ENCODE peak calls at places on chromosomes 6 and 20, in six cellular contexts. L is AG04450, G is thoracic aorta, E is stomach, F is fibroblast of pulmonary artery, X is fibroblast of lung. Y is an unnamed sample.

GRCh38 chr20:60224914-60225313 is 266.7 kb downstream of the CDH26 start:
- DNase-seq in F (peak; percentile 1), E (no peak), G (no peak), X (peak; percentile 11), L (no peak), Y (no peak)

GRCh38 chr20:37408202-37408929 is 62.4 kb downstream of the SRC start:
- DNase-seq in G (no peak), L (no peak), F (no peak), E (no peak), X (no peak), Y (no peak)

GRCh38 chr6:89999154-89999553 is 104.9 kb downstream of the GJA10 start:
- DNase-seq in E (peak; percentile 63), G (no peak), L (no peak), F (no peak), X (peak; percentile 42), Y (no peak)

GRCh38 chr6:6179858-6180257 is 140.6 kb downstream of the F13A1 start:
- DNase-seq in E (no peak), X (no peak), L (no peak), F (no peak), G (no peak), Y (no peak)

GRCh38 chr6:36780517-36781210 is 58.6 kb downstream of the CPNE5 start:
- DNase-seq in X (no peak), F (no peak), L (no peak), E (no peak), G (no peak), Y (no peak)

GRCh38 chr6:162271922-162272321 is 455.6 kb downstream of the PRKN start:
- DNase-seq in X (no peak), G (no peak), F (no peak), L (no peak), E (no peak), Y (no peak)

GRCh38 chr6:144543006-144543871 is 258.1 kb downstream of the UTRN start:
- DNase-seq in E (no peak), X (peak; percentile 13), L (no peak), F (peak; percentile 22), G (no peak), Y (no peak)

GRCh38 chr6:31441368-31442267 is 38.2 kb downstream of the MICA start:
- DNase-seq in L (peak; percentile 27), G (peak; percentile 48), E (peak; percentile 89), X (peak; percentile 50), F (peak; percentile 62), Y (no peak)

GRCh38 chr6:73121421-73121993 is 103.8 kb downstream of the KHDC1L start:
- DNase-seq in X (peak; percentile 47), E (no peak), L (no peak), G (no peak), F (peak; percentile 63), Y (no peak)

GRCh38 chr6:81793811-81794210 is 41.3 kb upstream of the TENT5A start:
- DNase-seq in F (peak; percentile 32), L (no peak), G (no peak), X (peak; percentile 22), E (no peak), Y (no peak)

GRCh38 chr6:111779660-111780059 is 93.6 kb downstream of the FYN start:
- DNase-seq in F (no peak), X (no peak), E (no peak), G (no peak), L (no peak), Y (no peak)

GRCh38 chr6:27630727-27631613 is 158.1 kb upstream of the ZNF184 start:
- DNase-seq in L (no peak), E (no peak), X (peak; percentile 60), G (no peak), F (peak; percentile 57), Y (no peak)

GRCh38 chr20:13111249-13111911 is 102.6 kb downstream of the SPTLC3 start:
- DNase-seq in E (no peak), X (no peak), G (no peak), F (no peak), L (no peak), Y (peak; percentile 64)

GRCh38 chr6:169577974-169578373 is 123.9 kb downstream of the WDR27 start:
- DNase-seq in F (no peak), E (no peak), L (no peak), G (no peak), X (no peak), Y (no peak)

GRCh38 chr20:62405108-62405980 is 1.7 kb downstream of the CABLES2 start:
- DNase-seq in E (peak; percentile 54), F (peak; percentile 79), G (no peak), X (peak; percentile 73), L (no peak), Y (no peak)

DNA sequence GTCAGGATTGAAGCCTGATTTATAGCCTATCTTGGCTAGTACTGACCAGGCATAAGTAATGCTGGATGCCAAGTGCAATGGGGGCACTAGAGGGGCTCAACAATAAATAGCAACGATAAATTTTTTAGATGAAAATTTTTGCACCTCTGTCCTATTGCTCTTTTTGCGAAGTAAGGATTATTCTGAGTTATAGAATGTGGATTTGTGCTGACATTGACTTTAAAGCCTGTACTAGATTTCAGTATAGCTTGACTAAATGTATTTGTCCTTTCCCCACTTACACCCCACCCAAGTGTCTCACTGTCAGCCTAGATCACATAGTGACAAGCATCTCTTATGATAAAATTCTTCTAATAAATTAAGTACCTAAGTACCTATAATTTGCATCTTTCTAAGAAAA is 757.0 kb downstream of the GRIK2 start:
- DNase-seq in G (no peak), X (no peak), L (no peak), F (no peak), E (no peak), Y (no peak)
- TF ChIP-seq CTCF in G (no peak), X (no peak), L (no peak), F (no peak), E (no peak), Y (no peak)

GRCh38 chr6:45613678-45614077 is 235.9 kb upstream of the SUPT3H start:
- DNase-seq in G (no peak), L (no peak), X (peak; percentile 96), E (no peak), F (peak; percentile 67), Y (no peak)
- H3K4me3 ChIP-seq in G (no peak overlapping the region), L (no peak overlapping the region), X (no peak overlapping the region), E (no peak overlapping the region), F (no peak overlapping the region), Y (no peak overlapping the region)

DNA sequence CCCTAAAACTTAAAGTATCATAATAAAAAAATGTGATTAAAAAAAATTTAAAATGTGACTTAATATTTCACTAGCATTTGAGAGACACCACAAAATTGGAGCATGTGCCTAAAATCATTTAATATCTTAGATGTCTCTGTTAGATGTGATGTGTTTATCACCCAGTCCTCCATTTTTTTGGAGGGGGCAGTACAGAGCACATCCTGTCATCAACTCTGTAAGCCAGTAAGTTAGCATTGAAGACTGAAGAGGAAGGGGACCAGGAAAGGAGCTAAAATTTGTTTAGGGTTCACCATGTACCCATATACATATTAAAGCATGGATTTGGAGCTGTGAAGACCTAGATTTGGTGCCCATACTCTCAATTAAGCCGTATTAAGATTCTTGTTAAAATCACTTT is 30.7 kb upstream of the ADIG start:
- DNase-seq in X (no peak), L (no peak), G (no peak), E (no peak), F (no peak), Y (no peak)
- TF ChIP-seq CTCF in X (peak; percentile 17), L (no peak), G (no peak), E (no peak), F (no peak), Y (no peak)

DNA sequence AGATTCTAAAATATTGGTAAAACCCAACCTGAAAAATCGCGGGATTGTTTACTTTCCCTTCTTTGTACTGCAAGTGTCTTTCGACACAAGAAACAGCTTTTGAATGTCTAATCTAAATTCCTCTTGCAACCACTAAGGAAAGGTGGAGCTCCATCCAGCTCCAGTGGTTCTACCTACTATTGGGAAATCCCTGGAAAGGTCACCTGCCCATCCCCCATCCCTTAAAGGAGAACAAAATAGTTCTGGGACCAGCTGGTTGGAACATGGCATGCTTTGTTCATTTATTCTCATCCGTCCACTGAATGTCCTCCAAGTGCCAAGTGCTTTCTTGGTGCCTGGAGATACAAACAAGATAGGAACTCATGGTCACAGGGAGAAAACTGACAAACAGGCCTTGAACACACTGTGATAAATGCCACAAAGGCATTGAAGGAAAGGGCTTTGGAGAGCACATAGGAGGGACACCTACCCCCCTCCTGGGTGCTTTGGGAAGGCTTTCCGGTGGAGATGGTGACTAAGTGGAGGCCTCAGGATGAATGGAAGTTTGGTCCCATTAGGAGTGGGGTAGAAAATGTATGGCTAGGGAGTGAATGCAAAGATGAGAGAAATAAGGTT is 2.3 kb upstream of the CITED2 start:
- DNase-seq in F (peak; percentile 75), G (no peak), E (peak; percentile 82), X (peak; percentile 68), L (no peak), Y (peak; percentile 64)
- H3K4me3 ChIP-seq in F (peak overlapping the region; percentile 99), G (peak overlapping the region; percentile 96), E (peak overlapping the region; percentile 90), X (no peak overlapping the region), L (peak overlapping the region; percentile 96), Y (peak overlapping the region; percentile 94)

DNA sequence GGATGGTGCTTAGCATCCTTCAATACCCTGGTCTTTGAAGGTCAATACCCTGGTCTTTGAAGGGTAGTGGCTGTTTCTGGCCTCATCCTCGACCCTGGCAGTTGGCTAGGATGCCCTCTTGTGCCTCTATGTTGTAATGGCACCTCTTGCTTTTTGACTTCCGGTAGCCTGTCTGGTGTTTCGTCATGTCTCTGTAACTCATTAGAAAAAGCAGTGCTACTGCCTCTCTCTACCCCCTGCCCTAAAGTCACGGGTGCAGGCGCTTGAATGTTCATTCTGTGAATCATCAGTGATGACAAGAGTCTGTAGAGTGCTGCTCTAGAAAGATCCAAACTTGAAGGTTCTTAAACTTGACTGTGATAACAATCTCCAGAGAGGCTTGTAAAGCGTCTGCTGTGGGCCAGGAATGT is 28.3 kb downstream of the RSPO4 start:
- DNase-seq in F (peak; percentile 42), E (no peak), L (no peak), G (no peak), X (peak; percentile 18), Y (no peak)
- TF ChIP-seq CTCF in F (peak; percentile 41), E (peak; percentile 10), L (peak; percentile 27), G (no peak), X (peak; percentile 31), Y (peak; percentile 63)

DNA sequence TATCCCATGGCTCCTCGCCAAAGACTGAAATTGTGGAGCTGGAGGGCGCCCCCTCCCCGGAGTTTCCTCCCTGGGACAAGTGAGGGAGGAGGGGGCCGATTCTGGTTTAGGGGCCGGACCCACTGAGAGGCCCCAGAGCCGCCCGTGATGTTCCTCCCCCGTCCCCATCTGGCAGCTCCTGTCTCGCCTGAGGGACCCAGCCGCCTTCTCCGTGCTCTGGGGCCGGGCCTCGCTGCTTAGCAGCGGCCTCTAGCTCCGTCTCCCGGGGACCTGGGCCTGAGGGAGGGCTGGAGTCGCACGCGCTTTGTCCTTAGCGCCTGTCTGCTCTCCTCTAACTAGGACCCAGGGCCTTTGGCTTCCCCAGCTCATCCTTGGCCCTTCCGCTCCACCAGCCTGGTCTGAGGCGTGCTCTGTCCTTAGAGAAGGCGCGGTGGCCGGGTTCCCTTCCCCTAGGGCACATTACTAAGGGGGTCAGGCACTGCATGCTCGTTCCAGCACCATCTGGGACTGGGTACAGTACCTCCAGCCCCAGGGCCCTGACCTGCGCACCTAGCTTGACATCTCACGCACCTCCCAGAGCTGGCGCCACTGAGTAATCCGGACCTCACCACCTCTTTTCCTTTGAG is 29.8 kb downstream of the SLC12A5 start:
- DNase-seq in X (no peak), E (no peak), G (no peak), F (no peak), L (no peak), Y (no peak)
- H3K4me3 ChIP-seq in X (no peak overlapping the region), E (peak overlapping the region; percentile 17), G (peak overlapping the region; percentile 66), F (peak overlapping the region; percentile 42), L (peak overlapping the region; percentile 48), Y (no peak overlapping the region)

Y was measured in LNCaP clone FGC.